ENCODE peak calls at places on chromosome 10, in seven cellular contexts. S is amygdala; Z is stimulated activated CD4-positive, alpha-beta T cell treated with anti-CD3 and anti-CD28 coated beads, TNF-alpha, amount 100 ng/mL, for 1 hour; P is ecto neural progenitor cell; L is GM20000; M is substantia nigra; Y is H7. Q is an unnamed sample.

GRCh38 chr10:131928248-131929095 is 27.7 kb downstream of the PPP2R2D start:
- DNase-seq in S (no peak), Z (no peak), P (no peak), L (peak), M (no peak), Y (no peak), Q (no peak)

GRCh38 chr10:12583891-12584595 is 234.7 kb downstream of the CAMK1D start:
- DNase-seq in S (no peak), Z (no peak), P (no peak), L (no peak), M (no peak), Y (no peak), Q (no peak)

GRCh38 chr10:74652664-74653063 is 173.7 kb upstream of the KAT6B start:
- DNase-seq in S (no peak), Z (no peak), P (no peak), L (no peak), M (no peak), Y (no peak), Q (no peak)

GRCh38 chr10:80498833-80499671 is 38.6 kb upstream of the SH2D4B start:
- DNase-seq in S (peak), Z (no peak), P (no peak), L (no peak), M (peak), Y (peak), Q (peak)

GRCh38 chr10:51188013-51188412 is 113.7 kb downstream of the PRKG1 start:
- DNase-seq in S (no peak), Z (no peak), P (no peak), L (no peak), M (no peak), Y (no peak), Q (no peak)

GRCh38 chr10:4241724-4242345 is 456.8 kb upstream of the KLF6 start:
- DNase-seq in S (no peak), Z (no peak), P (peak), L (no peak), M (no peak), Y (peak), Q (no peak)

GRCh38 chr10:88113657-88114272 is 250.3 kb downstream of the PTEN start:
- DNase-seq in S (no peak), Z (no peak), P (no peak), L (no peak), M (no peak), Y (no peak), Q (no peak)

GRCh38 chr10:84588426-84588825 is 260.0 kb downstream of the CCSER2 start:
- DNase-seq in S (no peak), Z (no peak), P (peak), L (no peak), M (no peak), Y (no peak), Q (no peak)